ENCODE peak calls at places on chromosomes 4 and X, in six cellular contexts. One of them, this sample, is unnamed.

GRCh38 chr4:110610940-110611785 is 11.7 kb downstream of the PITX2 start:
- DNase-seq in SK-N-SH: no peak
- DNase-seq in HCT116: no peak
- DNase-seq in MM.1S: no peak
- DNase-seq in GM23248: peak; percentile 64
- DNase-seq in neural progenitor cell: no peak
- DNase-seq in this sample: no peak

GRCh38 chrX:9327086-9327746 is 137.6 kb upstream of the TBL1X start:
- DNase-seq in SK-N-SH: no peak
- DNase-seq in HCT116: no peak
- DNase-seq in MM.1S: no peak
- DNase-seq in GM23248: no peak
- DNase-seq in neural progenitor cell: no peak
- DNase-seq in this sample: peak; percentile 51

GRCh38 chr4:141427726-141428296 is 207.1 kb downstream of the ZNF330 start:
- DNase-seq in SK-N-SH: no peak
- DNase-seq in HCT116: no peak
- DNase-seq in MM.1S: no peak
- DNase-seq in GM23248: peak; percentile 72
- DNase-seq in neural progenitor cell: no peak
- DNase-seq in this sample: peak; percentile 55

GRCh38 chr4:37727635-37728034 is 41.5 kb upstream of the RELL1 start:
- DNase-seq in SK-N-SH: no peak
- DNase-seq in HCT116: no peak
- DNase-seq in MM.1S: no peak
- DNase-seq in GM23248: no peak
- DNase-seq in neural progenitor cell: no peak
- DNase-seq in this sample: no peak

GRCh38 chr4:114277690-114278089 is 298.2 kb upstream of the ARSJ start:
- DNase-seq in SK-N-SH: no peak
- DNase-seq in HCT116: no peak
- DNase-seq in MM.1S: no peak
- DNase-seq in GM23248: peak; percentile 74
- DNase-seq in neural progenitor cell: no peak
- DNase-seq in this sample: no peak

GRCh38 chr4:6492861-6493667 is 20.6 kb upstream of the PPP2R2C start:
- DNase-seq in SK-N-SH: no peak
- DNase-seq in HCT116: no peak
- DNase-seq in MM.1S: no peak
- DNase-seq in GM23248: no peak
- DNase-seq in neural progenitor cell: no peak
- DNase-seq in this sample: no peak

GRCh38 chrX:150587585-150588503 is 19.4 kb downstream of the MTM1 start:
- DNase-seq in SK-N-SH: peak; percentile 33
- DNase-seq in HCT116: no peak
- DNase-seq in MM.1S: no peak
- DNase-seq in GM23248: peak; percentile 25
- DNase-seq in neural progenitor cell: no peak
- DNase-seq in this sample: peak; percentile 50

GRCh38 chr4:18063079-18063478 is 41.5 kb upstream of the LCORL start:
- DNase-seq in SK-N-SH: no peak
- DNase-seq in HCT116: no peak
- DNase-seq in MM.1S: no peak
- DNase-seq in GM23248: no peak
- DNase-seq in neural progenitor cell: no peak
- DNase-seq in this sample: no peak

GRCh38 chrX:48918644-48919340 is at the start of gene PIM2:
- DNase-seq in SK-N-SH: peak; percentile 93
- DNase-seq in HCT116: peak; percentile 63
- DNase-seq in MM.1S: peak; percentile 95
- DNase-seq in GM23248: peak; percentile 82
- DNase-seq in neural progenitor cell: peak; percentile 96
- DNase-seq in this sample: peak; percentile 95

GRCh38 chr4:48445704-48446103 is 37.4 kb upstream of the SLC10A4 start:
- DNase-seq in SK-N-SH: no peak
- DNase-seq in HCT116: no peak
- DNase-seq in MM.1S: peak; percentile 18
- DNase-seq in GM23248: peak; percentile 31
- DNase-seq in neural progenitor cell: no peak
- DNase-seq in this sample: peak; percentile 56

GRCh38 chr4:3766207-3766790 is at the start of gene ADRA2C:
- DNase-seq in SK-N-SH: peak; percentile 87
- DNase-seq in HCT116: no peak
- DNase-seq in MM.1S: no peak
- DNase-seq in GM23248: peak; percentile 59
- DNase-seq in neural progenitor cell: peak; percentile 68
- DNase-seq in this sample: no peak

GRCh38 chr4:7650606-7651400 is 216.1 kb upstream of the PSAPL1 start:
- DNase-seq in SK-N-SH: no peak
- DNase-seq in HCT116: peak; percentile 16
- DNase-seq in MM.1S: no peak
- DNase-seq in GM23248: peak; percentile 14
- DNase-seq in neural progenitor cell: peak; percentile 86
- DNase-seq in this sample: peak; percentile 62

GRCh38 chrX:11381464-11381863 is 88.3 kb downstream of the AMELX start:
- DNase-seq in SK-N-SH: peak; percentile 20
- DNase-seq in HCT116: peak; percentile 24
- DNase-seq in MM.1S: peak; percentile 40
- DNase-seq in GM23248: peak; percentile 60
- DNase-seq in neural progenitor cell: peak; percentile 44
- DNase-seq in this sample: peak; percentile 77

GRCh38 chr4:102665527-102665926 is 95.2 kb downstream of the MANBA start:
- DNase-seq in SK-N-SH: no peak
- DNase-seq in HCT116: no peak
- DNase-seq in MM.1S: no peak
- DNase-seq in GM23248: peak; percentile 6
- DNase-seq in neural progenitor cell: no peak
- DNase-seq in this sample: no peak

GRCh38 chr4:159319027-159319426 is 216.1 kb downstream of the RAPGEF2 start:
- DNase-seq in SK-N-SH: no peak
- DNase-seq in HCT116: no peak
- DNase-seq in MM.1S: no peak
- DNase-seq in GM23248: no peak
- DNase-seq in neural progenitor cell: no peak
- DNase-seq in this sample: no peak

GRCh38 chrX:129690435-129690834 is 35.7 kb upstream of the APLN start:
- DNase-seq in SK-N-SH: no peak
- DNase-seq in HCT116: no peak
- DNase-seq in MM.1S: no peak
- DNase-seq in GM23248: peak; percentile 9
- DNase-seq in neural progenitor cell: no peak
- DNase-seq in this sample: no peak

GRCh38 chrX:129682979-129683378 is 28.2 kb upstream of the APLN start:
- DNase-seq in SK-N-SH: no peak
- DNase-seq in HCT116: no peak
- DNase-seq in MM.1S: no peak
- DNase-seq in GM23248: no peak
- DNase-seq in neural progenitor cell: no peak
- DNase-seq in this sample: no peak

GRCh38 chrX:129689881-129690280 is 35.1 kb upstream of the APLN start:
- DNase-seq in SK-N-SH: no peak
- DNase-seq in HCT116: no peak
- DNase-seq in MM.1S: no peak
- DNase-seq in GM23248: no peak
- DNase-seq in neural progenitor cell: no peak
- DNase-seq in this sample: no peak

GRCh38 chrX:129688097-129688496 is 33.3 kb upstream of the APLN start:
- DNase-seq in SK-N-SH: no peak
- DNase-seq in HCT116: no peak
- DNase-seq in MM.1S: no peak
- DNase-seq in GM23248: no peak
- DNase-seq in neural progenitor cell: no peak
- DNase-seq in this sample: no peak

DNA sequence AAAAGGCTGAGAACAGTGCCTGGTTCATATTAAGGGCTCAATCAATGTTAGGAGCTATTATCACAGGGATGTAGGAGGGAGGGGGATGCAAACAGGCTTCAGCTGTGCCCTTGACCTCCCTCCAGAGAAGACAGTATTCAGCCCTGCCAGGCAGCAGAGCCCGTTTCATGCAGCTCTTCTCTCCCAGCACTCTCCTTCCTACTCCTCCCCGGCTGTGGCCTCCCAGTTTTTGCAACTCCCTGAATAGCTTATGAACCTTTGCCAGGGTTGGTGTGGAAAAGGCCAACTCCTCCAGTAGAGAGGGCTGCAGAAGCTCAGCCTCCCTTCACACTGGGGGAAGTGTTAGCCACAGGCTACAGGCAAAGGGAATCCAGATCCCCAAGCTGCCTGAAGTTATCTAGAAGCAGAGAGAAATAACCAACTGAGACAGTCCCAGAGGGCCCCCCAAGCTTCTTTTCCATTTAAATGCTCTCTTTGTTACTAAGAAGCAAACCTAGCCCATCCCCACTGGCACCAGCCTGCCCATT is 31.7 kb upstream of the APLN start:
- DNase-seq in SK-N-SH: no peak
- DNase-seq in HCT116: no peak
- DNase-seq in MM.1S: no peak
- DNase-seq in GM23248: peak; percentile 57
- DNase-seq in neural progenitor cell: no peak
- DNase-seq in this sample: no peak
- TF ChIP-seq EZH2phosphoT487 in SK-N-SH: no peak
- TF ChIP-seq EZH2phosphoT487 in HCT116: no peak
- TF ChIP-seq EZH2phosphoT487 in MM.1S: no peak
- TF ChIP-seq EZH2phosphoT487 in GM23248: no peak
- TF ChIP-seq EZH2phosphoT487 in neural progenitor cell: no peak
- TF ChIP-seq EZH2phosphoT487 in this sample: no peak

GRCh38 chr4:84482564-84483563 is 16.2 kb downstream of the NKX6-1 start:
- DNase-seq in SK-N-SH: peak; percentile 44
- DNase-seq in HCT116: no peak
- DNase-seq in MM.1S: no peak
- DNase-seq in GM23248: peak; percentile 53
- DNase-seq in neural progenitor cell: peak; percentile 54
- DNase-seq in this sample: no peak
- H2AFZ ChIP-seq in SK-N-SH: no peak overlapping the region
- H2AFZ ChIP-seq in HCT116: no peak overlapping the region
- H2AFZ ChIP-seq in MM.1S: no peak overlapping the region
- H2AFZ ChIP-seq in GM23248: no peak overlapping the region
- H2AFZ ChIP-seq in neural progenitor cell: no peak overlapping the region
- H2AFZ ChIP-seq in this sample: no peak overlapping the region

DNA sequence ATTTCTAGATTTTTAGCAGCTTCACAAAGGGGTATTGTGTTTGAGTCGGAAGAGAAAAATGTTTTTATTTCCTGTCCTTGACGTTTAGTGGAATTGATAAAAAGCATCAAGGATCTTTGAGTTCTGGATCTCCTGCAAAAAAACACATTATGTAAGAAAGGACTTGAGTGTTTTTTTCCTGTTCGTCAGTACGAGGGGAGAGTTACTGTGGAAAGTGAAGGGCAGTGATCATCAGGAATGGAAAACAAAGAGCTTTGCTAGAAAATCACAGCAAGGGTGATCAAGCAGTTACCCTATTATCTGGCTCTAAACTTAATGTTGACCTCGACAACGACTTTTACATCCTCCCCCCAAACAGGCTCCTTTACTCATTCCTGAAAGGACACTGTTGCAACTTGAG is 7.3 kb downstream of the LIMCH1 start:
- DNase-seq in SK-N-SH: no peak
- DNase-seq in HCT116: no peak
- DNase-seq in MM.1S: no peak
- DNase-seq in GM23248: no peak
- DNase-seq in neural progenitor cell: no peak
- DNase-seq in this sample: no peak
- H3K9ac ChIP-seq in SK-N-SH: no peak overlapping the region
- H3K9ac ChIP-seq in HCT116: no peak overlapping the region
- H3K9ac ChIP-seq in MM.1S: no peak overlapping the region
- H3K9ac ChIP-seq in GM23248: no peak overlapping the region
- H3K9ac ChIP-seq in neural progenitor cell: no peak overlapping the region
- H3K9ac ChIP-seq in this sample: no peak overlapping the region

GRCh38 chr4:14877246-14878220 is 124.7 kb upstream of the CPEB2 start:
- DNase-seq in SK-N-SH: peak; percentile 34
- DNase-seq in HCT116: no peak
- DNase-seq in MM.1S: no peak
- DNase-seq in GM23248: no peak
- DNase-seq in neural progenitor cell: no peak
- DNase-seq in this sample: no peak
- TF ChIP-seq EZH2phosphoT487 in SK-N-SH: no peak
- TF ChIP-seq EZH2phosphoT487 in HCT116: no peak
- TF ChIP-seq EZH2phosphoT487 in MM.1S: no peak
- TF ChIP-seq EZH2phosphoT487 in GM23248: no peak
- TF ChIP-seq EZH2phosphoT487 in neural progenitor cell: no peak
- TF ChIP-seq EZH2phosphoT487 in this sample: no peak

GRCh38 chrX:134764202-134764785 is 106.0 kb upstream of the PLAC1 start:
- DNase-seq in SK-N-SH: peak; percentile 66
- DNase-seq in HCT116: peak; percentile 57
- DNase-seq in MM.1S: peak; percentile 63
- DNase-seq in GM23248: peak; percentile 24
- DNase-seq in neural progenitor cell: peak; percentile 18
- DNase-seq in this sample: peak; percentile 90

GRCh38 chrX:134758652-134759051 is 100.4 kb upstream of the PLAC1 start:
- DNase-seq in SK-N-SH: no peak
- DNase-seq in HCT116: no peak
- DNase-seq in MM.1S: no peak
- DNase-seq in GM23248: no peak
- DNase-seq in neural progenitor cell: no peak
- DNase-seq in this sample: no peak

GRCh38 chrX:134761788-134762187 is 103.5 kb upstream of the PLAC1 start:
- DNase-seq in SK-N-SH: peak; percentile 16
- DNase-seq in HCT116: no peak
- DNase-seq in MM.1S: peak; percentile 46
- DNase-seq in GM23248: peak; percentile 36
- DNase-seq in neural progenitor cell: no peak
- DNase-seq in this sample: peak; percentile 56

GRCh38 chrX:134760671-134761070 is 102.4 kb upstream of the PLAC1 start:
- DNase-seq in SK-N-SH: no peak
- DNase-seq in HCT116: no peak
- DNase-seq in MM.1S: no peak
- DNase-seq in GM23248: no peak
- DNase-seq in neural progenitor cell: no peak
- DNase-seq in this sample: no peak
- H2AFZ ChIP-seq in SK-N-SH: no peak overlapping the region
- H2AFZ ChIP-seq in HCT116: no peak overlapping the region
- H2AFZ ChIP-seq in MM.1S: no peak overlapping the region
- H2AFZ ChIP-seq in GM23248: no peak overlapping the region
- H2AFZ ChIP-seq in neural progenitor cell: no peak overlapping the region
- H2AFZ ChIP-seq in this sample: no peak overlapping the region

GRCh38 chrX:22135994-22136684 is 104.0 kb downstream of the PHEX start:
- DNase-seq in SK-N-SH: peak; percentile 30
- DNase-seq in HCT116: peak; percentile 16
- DNase-seq in MM.1S: peak; percentile 63
- DNase-seq in GM23248: peak; percentile 84
- DNase-seq in neural progenitor cell: peak; percentile 67
- DNase-seq in this sample: peak; percentile 83
- H3K9ac ChIP-seq in SK-N-SH: peak overlapping the region; percentile 48
- H3K9ac ChIP-seq in HCT116: no peak overlapping the region
- H3K9ac ChIP-seq in MM.1S: peak overlapping the region; percentile 7
- H3K9ac ChIP-seq in GM23248: peak overlapping the region; percentile 71
- H3K9ac ChIP-seq in neural progenitor cell: no peak overlapping the region
- H3K9ac ChIP-seq in this sample: peak overlapping the region; percentile 73